ENCODE peak calls at places on chromosomes 16 and 17, in seven cellular contexts. C is H1, P is SK-N-SH, T is GM12878, Z is HepG2, R is HCT116, A is K562. F is an unnamed sample.

GRCh38 chr16:78127130-78127529 is 27.7 kb downstream of the WWOX start:
- DNase-seq in C (no peak), P (no peak), T (no peak), Z (no peak), R (no peak), A (no peak), F (no peak)

GRCh38 chr17:81665205-81666091 is 957 bp downstream of the OXLD1 start:
- DNase-seq in C (no peak), P (peak), T (no peak), Z (peak), R (no peak), A (peak), F (peak)

GRCh38 chr17:29929006-29929543 is 953 bp downstream of the SSH2 start:
- DNase-seq in C (peak), P (peak), T (no peak), Z (peak), R (no peak), A (no peak), F (no peak)

GRCh38 chr17:31444026-31444425 is 52.6 kb downstream of the RAB11FIP4 start:
- DNase-seq in C (no peak), P (no peak), T (no peak), Z (no peak), R (no peak), A (no peak), F (no peak)

GRCh38 chr17:62680541-62681052 is 53.1 kb downstream of the MRC2 start:
- DNase-seq in C (no peak), P (no peak), T (no peak), Z (no peak), R (no peak), A (no peak), F (no peak)

GRCh38 chr16:87043273-87044030 is 273.7 kb downstream of the C16orf95 start:
- DNase-seq in C (no peak), P (no peak), T (no peak), Z (no peak), R (no peak), A (no peak), F (no peak)

GRCh38 chr16:86074651-86075487 is 175.9 kb downstream of the IRF8 start:
- DNase-seq in C (no peak), P (no peak), T (no peak), Z (no peak), R (no peak), A (no peak), F (no peak)

GRCh38 chr16:75620326-75621169 is 2.5 kb downstream of the ADAT1 start:
- DNase-seq in C (no peak), P (no peak), T (no peak), Z (no peak), R (no peak), A (peak), F (no peak)

GRCh38 chr16:8867483-8868271 is 1.1 kb downstream of the CARHSP1 start:
- DNase-seq in C (no peak), P (peak), T (no peak), Z (no peak), R (no peak), A (peak), F (no peak)

GRCh38 chr16:5722220-5722619 is 624.6 kb upstream of the EEF2KMT start:
- DNase-seq in C (no peak), P (peak), T (no peak), Z (no peak), R (no peak), A (no peak), F (no peak)

GRCh38 chr16:10080031-10080772 is 102.0 kb downstream of the GRIN2A start:
- DNase-seq in C (no peak), P (peak), T (no peak), Z (no peak), R (peak), A (peak), F (no peak)

GRCh38 chr16:22355487-22355908 is 18.9 kb downstream of the CDR2 start:
- DNase-seq in C (no peak), P (no peak), T (peak), Z (no peak), R (no peak), A (no peak), F (no peak)

GRCh38 chr16:22192261-22193133 is 13.6 kb upstream of the EEF2K start:
- DNase-seq in C (no peak), P (no peak), T (peak), Z (peak), R (no peak), A (peak), F (no peak)

GRCh38 chr17:65918450-65918849 is 273.5 kb downstream of the CEP112 start:
- DNase-seq in C (no peak), P (no peak), T (no peak), Z (no peak), R (no peak), A (no peak), F (no peak)

GRCh38 chr16:75244844-75245758 is 6.3 kb downstream of the BCAR1 start:
- DNase-seq in C (no peak), P (peak), T (no peak), Z (peak), R (no peak), A (no peak), F (no peak)

GRCh38 chr16:58331024-58331707 is 36.3 kb upstream of the PRSS54 start:
- DNase-seq in C (peak), P (no peak), T (no peak), Z (no peak), R (no peak), A (peak), F (no peak)

GRCh38 chr16:31216552-31217530 is at the start of gene PYDC1:
- DNase-seq in C (peak), P (no peak), T (no peak), Z (no peak), R (no peak), A (no peak), F (no peak)

GRCh38 chr16:22052985-22053384 is 39.4 kb upstream of the VWA3A start:
- DNase-seq in C (no peak), P (no peak), T (no peak), Z (no peak), R (no peak), A (no peak), F (no peak)

GRCh38 chr17:54861469-54861983 is 39.1 kb upstream of the TOM1L1 start:
- DNase-seq in C (no peak), P (no peak), T (no peak), Z (no peak), R (no peak), A (no peak), F (no peak)

GRCh38 chr16:65413861-65414260 is 292.0 kb upstream of the CDH11 start:
- DNase-seq in C (no peak), P (no peak), T (no peak), Z (no peak), R (no peak), A (no peak), F (no peak)

GRCh38 chr16:4523686-4524085 is 14.9 kb downstream of the CDIP1 start:
- DNase-seq in C (no peak), P (no peak), T (no peak), Z (no peak), R (no peak), A (no peak), F (no peak)

GRCh38 chr16:75264999-75265910 is 13.8 kb upstream of the BCAR1 start:
- DNase-seq in C (peak), P (peak), T (no peak), Z (no peak), R (no peak), A (no peak), F (no peak)

GRCh38 chr17:64694207-64694606 is 32.1 kb upstream of the SMURF2 start:
- DNase-seq in C (no peak), P (no peak), T (no peak), Z (peak), R (peak), A (no peak), F (no peak)

GRCh38 chr17:67260051-67260987 is 15.3 kb upstream of the HELZ start:
- DNase-seq in C (no peak), P (no peak), T (no peak), Z (peak), R (no peak), A (no peak), F (no peak)

GRCh38 chr17:13031718-13032350 is 14.0 kb upstream of the ELAC2 start:
- DNase-seq in C (peak), P (peak), T (no peak), Z (peak), R (peak), A (peak), F (no peak)

GRCh38 chr17:38559025-38559879 is 46.5 kb downstream of the SRCIN1 start:
- DNase-seq in C (peak), P (no peak), T (peak), Z (peak), R (peak), A (peak), F (peak)

GRCh38 chr17:38559880-38560230 is 45.9 kb downstream of the SRCIN1 start:
- DNase-seq in C (no peak), P (no peak), T (no peak), Z (no peak), R (no peak), A (no peak), F (no peak)

GRCh38 chr17:38557395-38557794 is 48.4 kb downstream of the SRCIN1 start:
- DNase-seq in C (no peak), P (no peak), T (no peak), Z (no peak), R (no peak), A (no peak), F (no peak)

GRCh38 chr17:38557836-38558750 is 47.7 kb downstream of the SRCIN1 start:
- DNase-seq in C (peak), P (peak), T (peak), Z (peak), R (peak), A (peak), F (peak)

DNA sequence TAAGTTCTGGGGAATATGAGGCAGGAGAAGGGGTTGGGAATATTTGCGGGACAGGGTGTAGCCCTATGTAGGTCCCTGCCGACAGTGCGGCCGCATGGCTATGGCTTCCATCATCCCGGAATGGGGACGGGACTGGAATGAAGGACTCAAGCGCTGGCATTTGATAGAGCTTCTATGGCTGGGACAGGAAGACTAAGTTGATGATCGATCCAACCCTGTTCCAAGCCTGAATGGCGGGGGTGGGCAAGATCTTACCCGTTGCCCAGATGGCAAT is 47.1 kb downstream of the SRCIN1 start:
- DNase-seq in C (no peak), P (no peak), T (no peak), Z (no peak), R (no peak), A (no peak), F (no peak)
- TF ChIP-seq JUND in C (no peak), P (no peak), T (no peak), Z (no peak), R (no peak), A (no peak), F (no peak)

GRCh38 chr17:38673714-38674012 is 1.1 kb downstream of the EPOP start:
- DNase-seq in C (no peak), P (peak), T (no peak), Z (no peak), R (no peak), A (no peak), F (peak)

GRCh38 chr17:38671939-38672720 is 2.6 kb downstream of the EPOP start:
- DNase-seq in C (peak), P (no peak), T (no peak), Z (no peak), R (no peak), A (no peak), F (no peak)

GRCh38 chr17:38674749-38675615 is at the start of gene EPOP:
- DNase-seq in C (peak), P (peak), T (no peak), Z (peak), R (peak), A (peak), F (peak)

GRCh38 chr17:38672788-38673713 is 1.7 kb downstream of the EPOP start:
- DNase-seq in C (peak), P (no peak), T (no peak), Z (no peak), R (no peak), A (no peak), F (no peak)

DNA sequence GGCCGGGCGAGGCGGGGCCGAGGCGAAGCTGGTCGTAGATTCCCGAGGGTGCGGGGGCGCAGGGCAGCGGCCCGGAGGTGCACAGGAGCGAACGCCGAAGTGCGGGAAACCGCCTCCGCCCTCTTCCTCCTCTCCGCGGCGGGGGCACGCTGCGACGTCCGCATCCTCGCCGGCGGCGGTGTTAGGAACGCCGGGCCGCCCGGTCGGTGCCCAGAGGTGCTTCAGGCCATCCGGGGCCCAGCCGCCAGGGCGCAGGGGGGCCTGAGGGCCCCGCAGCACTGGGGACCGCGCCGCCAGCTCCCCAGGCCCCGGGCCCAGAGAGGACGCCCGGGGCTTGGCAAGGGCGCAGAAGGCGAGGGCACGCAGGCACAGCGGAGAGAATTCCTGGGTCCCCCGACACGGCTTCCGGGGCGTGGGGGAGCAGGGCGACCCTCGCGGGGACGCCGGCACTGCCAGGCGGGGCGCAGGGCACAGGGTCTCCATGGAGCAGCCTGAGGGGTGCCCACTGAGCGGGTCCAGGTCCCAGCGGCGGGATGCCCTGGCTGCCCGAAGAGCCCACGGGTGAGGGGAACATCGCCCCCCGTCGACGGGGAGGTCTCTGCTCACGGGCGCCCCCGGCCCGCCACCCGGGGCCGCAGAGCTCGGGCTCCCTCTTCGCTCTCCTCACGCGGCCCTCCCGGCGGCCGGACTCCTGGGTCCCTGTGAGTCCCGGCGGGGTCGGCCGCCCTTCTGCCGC is 576 bp downstream of the EPOP start:
- DNase-seq in C (peak), P (peak), T (no peak), Z (no peak), R (no peak), A (no peak), F (no peak)
- TF ChIP-seq JUND in C (no peak), P (no peak), T (no peak), Z (peak), R (no peak), A (no peak), F (no peak)

GRCh38 chr16:67026570-67026969 is 2.4 kb upstream of the CBFB start:
- DNase-seq in C (no peak), P (no peak), T (no peak), Z (no peak), R (no peak), A (no peak), F (no peak)
- TF ChIP-seq JUND in C (no peak), P (no peak), T (no peak), Z (no peak), R (no peak), A (no peak), F (no peak)

GRCh38 chr17:44222112-44222869 is 2.8 kb upstream of the UBTF start:
- DNase-seq in C (peak), P (peak), T (no peak), Z (peak), R (peak), A (no peak), F (peak)
- TF ChIP-seq JUND in C (no peak), P (no peak), T (no peak), Z (no peak), R (no peak), A (no peak), F (no peak)

GRCh38 chr17:32502013-32502412 is 15.2 kb downstream of the CDK5R1 start:
- DNase-seq in C (no peak), P (no peak), T (no peak), Z (peak), R (no peak), A (no peak), F (no peak)

GRCh38 chr17:32504166-32504990 is 17.6 kb downstream of the CDK5R1 start:
- DNase-seq in C (no peak), P (no peak), T (no peak), Z (no peak), R (no peak), A (no peak), F (no peak)

GRCh38 chr17:32498362-32498761 is 11.6 kb downstream of the CDK5R1 start:
- DNase-seq in C (peak), P (no peak), T (no peak), Z (no peak), R (no peak), A (no peak), F (no peak)

GRCh38 chr17:32502710-32503109 is 15.9 kb downstream of the CDK5R1 start:
- DNase-seq in C (no peak), P (no peak), T (no peak), Z (no peak), R (no peak), A (no peak), F (no peak)

GRCh38 chr17:32503251-32504165 is 16.7 kb downstream of the CDK5R1 start:
- DNase-seq in C (no peak), P (no peak), T (peak), Z (no peak), R (no peak), A (no peak), F (no peak)
- TF ChIP-seq JUND in C (no peak), P (no peak), T (no peak), Z (no peak), R (no peak), A (no peak), F (no peak)